ENCODE peak calls at places on chromosome 1, in seven cellular contexts. B is thoracic aorta, J is SJSA1, M is ovary, U is adrenal gland, N is A549, Q is GM12864. S is an unnamed sample.

GRCh38 chr1:236868625-236869467 is 73.8 kb downstream of the MTR start:
- DNase-seq in B (no peak), J (peak; percentile 43), M (no peak), U (peak; percentile 37), N (peak; percentile 72), Q (peak; percentile 40), S (peak; percentile 76)

GRCh38 chr1:14880456-14881316 is 272.9 kb upstream of the TMEM51 start:
- DNase-seq in B (no peak), J (no peak), M (no peak), U (peak; percentile 23), N (no peak), Q (no peak), S (no peak)

GRCh38 chr1:47333922-47334764 is 553 bp downstream of the CMPK1 start:
- DNase-seq in B (peak; percentile 31), J (peak; percentile 88), M (peak; percentile 70), U (peak; percentile 83), N (peak; percentile 80), Q (peak; percentile 42), S (peak; percentile 81)

GRCh38 chr1:114718661-114719423 is 2.3 kb upstream of the NRAS start:
- DNase-seq in B (no peak), J (no peak), M (no peak), U (no peak), N (no peak), Q (no peak), S (no peak)

GRCh38 chr1:165376041-165376810 is 19.7 kb upstream of the LMX1A start:
- DNase-seq in B (peak; percentile 35), J (peak; percentile 74), M (peak; percentile 94), U (peak; percentile 79), N (no peak), Q (no peak), S (no peak)

GRCh38 chr1:235331391-235331790 is 3.0 kb downstream of the GGPS1 start:
- DNase-seq in B (no peak), J (no peak), M (no peak), U (no peak), N (no peak), Q (no peak), S (no peak)

GRCh38 chr1:8892026-8892425 is 13.5 kb upstream of the ENO1 start:
- DNase-seq in B (no peak), J (no peak), M (no peak), U (no peak), N (no peak), Q (no peak), S (no peak)

GRCh38 chr1:111252786-111253185 is 25.3 kb downstream of the CHI3L2 start:
- DNase-seq in B (no peak), J (no peak), M (no peak), U (no peak), N (no peak), Q (no peak), S (no peak)

GRCh38 chr1:56535949-56536348 is 43.4 kb downstream of the PLPP3 start:
- DNase-seq in B (no peak), J (no peak), M (no peak), U (no peak), N (no peak), Q (no peak), S (no peak)

GRCh38 chr1:160520582-160520981 is 2.5 kb downstream of the SLAMF6 start:
- DNase-seq in B (no peak), J (peak; percentile 9), M (no peak), U (no peak), N (peak; percentile 21), Q (no peak), S (no peak)
- H3K4me3 ChIP-seq in B (no peak overlapping the region), J (no peak overlapping the region), M (no peak overlapping the region), U (no peak overlapping the region), N (no peak overlapping the region), Q (peak overlapping the region; percentile 83), S (peak overlapping the region; percentile 98)

DNA sequence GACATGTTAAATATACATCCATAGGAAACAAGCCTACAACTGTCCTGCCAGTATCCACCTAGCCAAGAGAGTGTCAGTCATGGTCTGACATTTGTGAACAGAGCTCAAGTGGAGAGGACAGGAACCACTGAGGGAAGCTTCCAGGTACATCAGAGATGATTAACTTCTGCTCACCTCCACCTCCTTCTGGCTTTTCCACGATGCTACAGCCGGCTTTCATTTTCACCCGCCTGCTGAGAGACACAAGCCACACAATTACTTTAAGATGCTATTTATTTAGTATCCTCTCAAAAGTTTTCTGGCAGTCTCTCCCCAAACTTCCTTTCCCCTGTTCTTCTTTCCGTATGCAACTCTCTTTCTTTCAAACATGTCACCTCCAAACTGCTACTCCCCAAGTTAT is 2.1 kb downstream of the ETV3 start:
- DNase-seq in B (no peak), J (no peak), M (no peak), U (no peak), N (peak; percentile 14), Q (no peak), S (no peak)
- H3K4me3 ChIP-seq in B (no peak overlapping the region), J (no peak overlapping the region), M (no peak overlapping the region), U (no peak overlapping the region), N (peak overlapping the region; percentile 96), Q (no peak overlapping the region), S (peak overlapping the region; percentile 92)

GRCh38 chr1:223717695-223718363 is 5.5 kb downstream of the CAPN2 start:
- DNase-seq in B (no peak), J (no peak), M (no peak), U (no peak), N (no peak), Q (no peak), S (no peak)

GRCh38 chr1:223718850-223719249 is 6.5 kb downstream of the CAPN2 start:
- DNase-seq in B (no peak), J (no peak), M (no peak), U (no peak), N (peak; percentile 61), Q (no peak), S (no peak)

GRCh38 chr1:223716302-223716862 is 4.0 kb downstream of the CAPN2 start:
- DNase-seq in B (no peak), J (no peak), M (no peak), U (no peak), N (no peak), Q (peak; percentile 74), S (peak; percentile 40)

GRCh38 chr1:223715710-223716103 is 3.4 kb downstream of the CAPN2 start:
- DNase-seq in B (no peak), J (no peak), M (no peak), U (no peak), N (no peak), Q (no peak), S (no peak)

GRCh38 chr1:223717123-223717522 is 4.8 kb downstream of the CAPN2 start:
- DNase-seq in B (no peak), J (no peak), M (no peak), U (no peak), N (no peak), Q (no peak), S (no peak)
- H3K4me3 ChIP-seq in B (no peak overlapping the region), J (no peak overlapping the region), M (no peak overlapping the region), U (no peak overlapping the region), N (no peak overlapping the region), Q (no peak overlapping the region), S (peak overlapping the region; percentile 90)

GRCh38 chr1:42686418-42686817 is 4.2 kb downstream of the YBX1 start:
- DNase-seq in B (no peak), J (no peak), M (no peak), U (no peak), N (no peak), Q (no peak), S (no peak)
- H3K4me3 ChIP-seq in B (no peak overlapping the region), J (no peak overlapping the region), M (no peak overlapping the region), U (no peak overlapping the region), N (no peak overlapping the region), Q (no peak overlapping the region), S (peak overlapping the region; percentile 95)

GRCh38 chr1:204359474-204360255 is at the start of gene PLEKHA6:
- DNase-seq in B (no peak), J (peak; percentile 50), M (peak; percentile 24), U (no peak), N (no peak), Q (no peak), S (no peak)

GRCh38 chr1:204360314-204360713 is 585 bp upstream of the PLEKHA6 start:
- DNase-seq in B (no peak), J (no peak), M (no peak), U (no peak), N (no peak), Q (no peak), S (no peak)

GRCh38 chr1:204358605-204359004 is 1.1 kb downstream of the PLEKHA6 start:
- DNase-seq in B (no peak), J (no peak), M (no peak), U (no peak), N (no peak), Q (no peak), S (no peak)

GRCh38 chr1:204358145-204358544 is 1.6 kb downstream of the PLEKHA6 start:
- DNase-seq in B (no peak), J (no peak), M (no peak), U (no peak), N (no peak), Q (no peak), S (no peak)

DNA sequence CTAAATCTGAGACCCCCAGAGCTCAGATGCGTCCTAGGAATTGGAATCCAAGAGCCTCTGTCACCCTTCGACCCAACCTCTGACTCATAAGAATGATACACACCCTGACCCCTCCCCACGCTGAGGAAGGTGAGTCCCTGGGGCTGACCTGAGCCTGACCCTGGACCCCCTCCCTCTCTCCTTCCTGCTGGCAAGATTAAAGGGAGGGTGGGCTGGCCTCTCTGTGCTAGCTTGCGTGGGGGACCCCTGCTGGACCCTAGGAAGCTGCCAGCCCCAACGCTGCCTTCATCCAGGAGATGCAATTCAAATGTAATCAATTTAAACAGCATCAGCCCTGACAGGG is 627 bp downstream of the PLEKHA6 start:
- DNase-seq in B (no peak), J (no peak), M (no peak), U (no peak), N (no peak), Q (no peak), S (no peak)
- H3K4me3 ChIP-seq in B (no peak overlapping the region), J (no peak overlapping the region), M (no peak overlapping the region), U (no peak overlapping the region), N (no peak overlapping the region), Q (no peak overlapping the region), S (no peak overlapping the region)

S was measured in CD4-positive, CD25-positive, alpha-beta regulatory T cell.